ENCODE peak calls at places on chromosome 1, in eight cellular contexts. B is cardiac muscle cell, R is GM10248, U is nephron progenitor cell, T is Peyer's patch, V is foreskin keratinocyte, F is progenitor cell of endocrine pancreas, G is foreskin fibroblast. J is an unnamed sample.
A peak's percentile ranks its signal among the peaks of the same experiment; 100 is the strongest.

GRCh38 chr1:65195495-65196417 is 47.8 kb downstream of the AK4 start:
- DNase-seq in B (peak; percentile 96), R (no peak), U (no peak), T (no peak), V (no peak), F (no peak), G (peak; percentile 92), J (no peak)

GRCh38 chr1:84146375-84147032 is 2.4 kb downstream of the PRKACB start:
- DNase-seq in B (peak; percentile 55), R (no peak), U (no peak), T (no peak), V (peak; percentile 57), F (no peak), G (peak; percentile 40), J (no peak)

GRCh38 chr1:28577738-28578536 is 14.1 kb upstream of the RAB42 start:
- DNase-seq in B (no peak), R (no peak), U (no peak), T (no peak), V (no peak), F (no peak), G (no peak), J (no peak)

GRCh38 chr1:180884588-180885300 is 28.0 kb upstream of the KIAA1614 start:
- DNase-seq in B (no peak), R (no peak), U (no peak), T (no peak), V (no peak), F (no peak), G (no peak), J (no peak)

GRCh38 chr1:245953876-245954660 is 553.0 kb downstream of the SMYD3 start:
- DNase-seq in B (no peak), R (peak; percentile 31), U (no peak), T (peak; percentile 30), V (no peak), F (no peak), G (no peak), J (no peak)

GRCh38 chr1:234398849-234399381 is 25.7 kb downstream of the COA6 start:
- DNase-seq in B (peak; percentile 28), R (peak; percentile 54), U (no peak), T (no peak), V (peak; percentile 17), F (no peak), G (no peak), J (no peak)

GRCh38 chr1:33852711-33853110 is 11.2 kb upstream of the HMGB4 start:
- DNase-seq in B (no peak), R (no peak), U (no peak), T (no peak), V (no peak), F (no peak), G (peak; percentile 6), J (no peak)

GRCh38 chr1:41513388-41513745 is 28.9 kb upstream of the EDN2 start:
- DNase-seq in B (no peak), R (no peak), U (peak; percentile 43), T (no peak), V (no peak), F (no peak), G (no peak), J (no peak)

GRCh38 chr1:60222492-60223369 is 149.2 kb upstream of the C1orf87 start:
- DNase-seq in B (no peak), R (no peak), U (no peak), T (no peak), V (no peak), F (no peak), G (no peak), J (no peak)

GRCh38 chr1:110135268-110136065 is 14.8 kb upstream of the SLC6A17 start:
- DNase-seq in B (no peak), R (no peak), U (no peak), T (no peak), V (no peak), F (no peak), G (no peak), J (no peak)

GRCh38 chr1:6183520-6183989 is 3.4 kb upstream of the CHD5 start:
- DNase-seq in B (no peak), R (no peak), U (no peak), T (no peak), V (no peak), F (no peak), G (no peak), J (no peak)

GRCh38 chr1:181452746-181453145 is 30.6 kb upstream of the CACNA1E start:
- DNase-seq in B (no peak), R (no peak), U (no peak), T (no peak), V (no peak), F (no peak), G (no peak), J (no peak)

GRCh38 chr1:110089561-110090275 is 19.2 kb upstream of the ALX3 start:
- DNase-seq in B (no peak), R (no peak), U (no peak), T (no peak), V (no peak), F (no peak), G (no peak), J (no peak)

GRCh38 chr1:184945678-184946412 is 28.5 kb downstream of the NIBAN1 start:
- DNase-seq in B (peak; percentile 75), R (peak; percentile 43), U (no peak), T (no peak), V (no peak), F (no peak), G (peak; percentile 37), J (no peak)

GRCh38 chr1:53321366-53321765 is 6.5 kb downstream of the LRP8 start:
- DNase-seq in B (no peak), R (no peak), U (peak; percentile 63), T (no peak), V (no peak), F (peak; percentile 40), G (no peak), J (no peak)

GRCh38 chr1:57272150-57272549 is 151.7 kb downstream of the DAB1 start:
- DNase-seq in B (no peak), R (no peak), U (no peak), T (no peak), V (no peak), F (no peak), G (no peak), J (no peak)

GRCh38 chr1:39754906-39755504 is 16.1 kb downstream of the OXCT2 start:
- DNase-seq in B (no peak), R (no peak), U (no peak), T (no peak), V (no peak), F (no peak), G (no peak), J (no peak)

GRCh38 chr1:199752688-199753027 is 274.9 kb upstream of the NR5A2 start:
- DNase-seq in B (no peak), R (no peak), U (no peak), T (no peak), V (no peak), F (no peak), G (no peak), J (no peak)

GRCh38 chr1:207318072-207318619 is 3.3 kb upstream of the CD55 start:
- DNase-seq in B (no peak), R (no peak), U (no peak), T (no peak), V (no peak), F (no peak), G (no peak), J (no peak)

GRCh38 chr1:85692730-85693314 is 15.4 kb downstream of the ZNHIT6 start:
- DNase-seq in B (peak; percentile 79), R (no peak), U (no peak), T (no peak), V (peak; percentile 21), F (no peak), G (peak; percentile 25), J (no peak)

GRCh38 chr1:162475539-162476185 is 22.0 kb upstream of the UHMK1 start:
- DNase-seq in B (no peak), R (no peak), U (no peak), T (no peak), V (peak; percentile 28), F (no peak), G (no peak), J (no peak)
- TF ChIP-seq CTCF in B (no peak), R (no peak), U (no peak), T (peak; percentile 5), V (peak; percentile 29), F (no peak), G (no peak), J (no peak)

GRCh38 chr1:91993256-91993655 is 36.5 kb upstream of the EPHX4 start:
- DNase-seq in B (no peak), R (no peak), U (no peak), T (no peak), V (no peak), F (no peak), G (no peak), J (no peak)

DNA sequence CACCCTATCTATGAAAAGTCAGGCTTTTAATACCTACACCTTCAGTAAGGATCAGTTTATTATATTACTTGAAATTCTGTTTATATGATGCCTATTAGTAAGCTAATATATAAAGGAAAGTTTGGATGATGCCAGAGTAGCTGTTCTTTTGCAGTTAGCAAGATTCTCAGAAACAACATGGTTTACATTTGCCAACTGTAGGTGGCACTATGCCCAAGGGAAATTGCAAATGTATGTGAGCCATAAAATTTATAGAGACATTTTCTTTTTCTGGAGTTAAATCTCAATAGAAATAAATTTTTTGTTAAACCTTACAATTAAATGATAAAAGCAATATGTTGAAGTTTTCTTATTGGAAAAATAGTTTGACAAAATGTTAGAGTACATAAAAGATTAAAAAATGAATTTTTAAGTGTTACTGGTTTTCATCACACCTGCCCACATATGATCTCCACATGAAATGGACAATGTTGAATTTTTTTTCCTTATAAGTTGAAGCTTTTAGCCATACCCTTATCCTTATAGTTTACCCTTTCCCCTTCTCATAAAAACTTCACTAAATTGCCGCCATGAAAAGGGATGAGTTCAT is 32.1 kb upstream of the EPHX4 start:
- DNase-seq in B (peak; percentile 75), R (peak; percentile 32), U (peak; percentile 27), T (no peak), V (peak; percentile 35), F (no peak), G (peak; percentile 44), J (no peak)
- TF ChIP-seq CTCF in B (peak; percentile 67), R (peak; percentile 41), U (peak; percentile 67), T (peak; percentile 62), V (peak; percentile 89), F (peak; percentile 76), G (peak; percentile 44), J (peak; percentile 41)

GRCh38 chr1:1273535-1274298 is at the start of gene UBE2J2:
- DNase-seq in B (peak; percentile 96), R (peak; percentile 99), U (peak; percentile 95), T (peak; percentile 91), V (peak; percentile 52), F (peak; percentile 91), G (peak; percentile 91), J (peak; percentile 90)
- TF ChIP-seq CTCF in B (no peak), R (no peak), U (no peak), T (no peak), V (peak; percentile 12), F (no peak), G (no peak), J (no peak)

DNA sequence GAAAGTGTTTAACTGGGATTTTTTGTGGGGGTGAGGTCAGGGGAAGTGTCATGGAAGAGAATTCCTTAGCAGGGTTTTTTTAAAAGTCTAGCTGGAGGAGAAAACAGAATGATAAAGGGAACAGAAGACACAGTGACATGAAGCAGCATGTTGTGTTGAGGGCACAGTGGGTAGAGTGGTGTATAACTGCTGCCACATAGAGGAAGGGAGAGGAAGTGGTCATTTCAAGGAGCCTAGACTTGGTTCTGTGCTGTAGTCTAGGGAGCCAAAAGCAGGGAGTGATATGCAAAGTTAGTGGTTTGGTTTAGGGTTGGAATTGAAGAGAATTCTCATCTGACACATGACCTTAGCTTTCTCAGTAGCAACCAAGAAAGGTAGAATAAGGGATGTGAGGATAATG is 10.2 kb downstream of the EEIG2 start:
- DNase-seq in B (peak; percentile 62), R (peak; percentile 45), U (no peak), T (no peak), V (peak; percentile 54), F (no peak), G (no peak), J (no peak)
- TF ChIP-seq CTCF in B (peak; percentile 59), R (peak; percentile 58), U (peak; percentile 21), T (peak; percentile 53), V (peak; percentile 67), F (peak; percentile 34), G (no peak), J (peak; percentile 22)